ENCODE peak calls at places on chromosomes 4 and X, in ten cellular contexts. One of them, this sample, is unnamed.

GRCh38 chr4:32689520-32689919 is 1969.4 kb downstream of the PCDH7 start:
- DNase-seq in lower leg skin: no peak
- DNase-seq in bronchial epithelial cell: peak
- DNase-seq in upper lobe of right lung: no peak
- DNase-seq in AG04450: no peak
- DNase-seq in astrocyte of the cerebellum: no peak
- DNase-seq in cardiac muscle cell: no peak
- DNase-seq in adrenal gland: no peak
- DNase-seq in heart left ventricle: no peak
- DNase-seq in ovary: no peak
- DNase-seq in this sample: no peak

GRCh38 chr4:14084598-14084997 is 457.1 kb upstream of the BOD1L1 start:
- DNase-seq in lower leg skin: no peak
- DNase-seq in bronchial epithelial cell: no peak
- DNase-seq in upper lobe of right lung: no peak
- DNase-seq in AG04450: no peak
- DNase-seq in astrocyte of the cerebellum: no peak
- DNase-seq in cardiac muscle cell: no peak
- DNase-seq in adrenal gland: no peak
- DNase-seq in heart left ventricle: no peak
- DNase-seq in ovary: no peak
- DNase-seq in this sample: no peak

GRCh38 chrX:13373807-13374187 is 53.9 kb upstream of the ATXN3L start:
- DNase-seq in lower leg skin: no peak
- DNase-seq in bronchial epithelial cell: peak
- DNase-seq in upper lobe of right lung: no peak
- DNase-seq in AG04450: no peak
- DNase-seq in astrocyte of the cerebellum: no peak
- DNase-seq in cardiac muscle cell: peak
- DNase-seq in adrenal gland: no peak
- DNase-seq in heart left ventricle: no peak
- DNase-seq in ovary: no peak
- DNase-seq in this sample: peak

GRCh38 chr4:1380368-1381151 is 25.7 kb downstream of the NKX1-1 start:
- DNase-seq in lower leg skin: no peak
- DNase-seq in bronchial epithelial cell: no peak
- DNase-seq in upper lobe of right lung: peak
- DNase-seq in AG04450: no peak
- DNase-seq in astrocyte of the cerebellum: no peak
- DNase-seq in cardiac muscle cell: no peak
- DNase-seq in adrenal gland: no peak
- DNase-seq in heart left ventricle: peak
- DNase-seq in ovary: no peak
- DNase-seq in this sample: no peak

GRCh38 chr4:53313510-53313909 is 52.4 kb downstream of the SCFD2 start:
- DNase-seq in lower leg skin: no peak
- DNase-seq in bronchial epithelial cell: peak
- DNase-seq in upper lobe of right lung: no peak
- DNase-seq in AG04450: no peak
- DNase-seq in astrocyte of the cerebellum: no peak
- DNase-seq in cardiac muscle cell: peak
- DNase-seq in adrenal gland: no peak
- DNase-seq in heart left ventricle: no peak
- DNase-seq in ovary: no peak
- DNase-seq in this sample: no peak

GRCh38 chr4:98527528-98527927 is 130.9 kb downstream of the TSPAN5 start:
- DNase-seq in lower leg skin: no peak
- DNase-seq in bronchial epithelial cell: no peak
- DNase-seq in upper lobe of right lung: no peak
- DNase-seq in AG04450: no peak
- DNase-seq in astrocyte of the cerebellum: no peak
- DNase-seq in cardiac muscle cell: peak
- DNase-seq in adrenal gland: no peak
- DNase-seq in heart left ventricle: no peak
- DNase-seq in ovary: no peak
- DNase-seq in this sample: no peak

GRCh38 chrX:43500240-43500639 is 155.9 kb upstream of the MAOA start:
- DNase-seq in lower leg skin: no peak
- DNase-seq in bronchial epithelial cell: no peak
- DNase-seq in upper lobe of right lung: no peak
- DNase-seq in AG04450: no peak
- DNase-seq in astrocyte of the cerebellum: no peak
- DNase-seq in cardiac muscle cell: no peak
- DNase-seq in adrenal gland: no peak
- DNase-seq in heart left ventricle: no peak
- DNase-seq in ovary: no peak
- DNase-seq in this sample: no peak

GRCh38 chr4:145843148-145843547 is 95.5 kb downstream of the ZNF827 start:
- DNase-seq in lower leg skin: no peak
- DNase-seq in bronchial epithelial cell: peak
- DNase-seq in upper lobe of right lung: no peak
- DNase-seq in AG04450: peak
- DNase-seq in astrocyte of the cerebellum: peak
- DNase-seq in cardiac muscle cell: peak
- DNase-seq in adrenal gland: no peak
- DNase-seq in heart left ventricle: no peak
- DNase-seq in ovary: no peak
- DNase-seq in this sample: peak

GRCh38 chr4:28565434-28565833 is 1704.8 kb downstream of the STIM2 start:
- DNase-seq in lower leg skin: no peak
- DNase-seq in bronchial epithelial cell: no peak
- DNase-seq in upper lobe of right lung: no peak
- DNase-seq in AG04450: no peak
- DNase-seq in astrocyte of the cerebellum: no peak
- DNase-seq in cardiac muscle cell: no peak
- DNase-seq in adrenal gland: no peak
- DNase-seq in heart left ventricle: no peak
- DNase-seq in ovary: no peak
- DNase-seq in this sample: peak

GRCh38 chr4:71380721-71381120 is 41.9 kb downstream of the SLC4A4 start:
- DNase-seq in lower leg skin: no peak
- DNase-seq in bronchial epithelial cell: peak
- DNase-seq in upper lobe of right lung: no peak
- DNase-seq in AG04450: peak
- DNase-seq in astrocyte of the cerebellum: no peak
- DNase-seq in cardiac muscle cell: peak
- DNase-seq in adrenal gland: no peak
- DNase-seq in heart left ventricle: no peak
- DNase-seq in ovary: no peak
- DNase-seq in this sample: peak

GRCh38 chr4:105399535-105400161 is 74.2 kb downstream of the PPA2 start:
- DNase-seq in lower leg skin: no peak
- DNase-seq in bronchial epithelial cell: peak
- DNase-seq in upper lobe of right lung: no peak
- DNase-seq in AG04450: peak
- DNase-seq in astrocyte of the cerebellum: peak
- DNase-seq in cardiac muscle cell: peak
- DNase-seq in adrenal gland: no peak
- DNase-seq in heart left ventricle: no peak
- DNase-seq in ovary: no peak
- DNase-seq in this sample: peak

GRCh38 chrX:125436855-125437254 is 117.2 kb downstream of the TEX13C start:
- DNase-seq in lower leg skin: no peak
- DNase-seq in bronchial epithelial cell: peak
- DNase-seq in upper lobe of right lung: no peak
- DNase-seq in AG04450: no peak
- DNase-seq in astrocyte of the cerebellum: no peak
- DNase-seq in cardiac muscle cell: peak
- DNase-seq in adrenal gland: no peak
- DNase-seq in heart left ventricle: no peak
- DNase-seq in ovary: no peak
- DNase-seq in this sample: no peak

GRCh38 chr4:67198757-67199156 is 346.5 kb downstream of the CENPC start:
- DNase-seq in lower leg skin: no peak
- DNase-seq in bronchial epithelial cell: peak
- DNase-seq in upper lobe of right lung: no peak
- DNase-seq in AG04450: no peak
- DNase-seq in astrocyte of the cerebellum: peak
- DNase-seq in cardiac muscle cell: peak
- DNase-seq in adrenal gland: no peak
- DNase-seq in heart left ventricle: no peak
- DNase-seq in ovary: no peak
- DNase-seq in this sample: no peak

GRCh38 chr4:135368826-135369225 is 1167.2 kb upstream of the PABPC4L start:
- DNase-seq in lower leg skin: no peak
- DNase-seq in bronchial epithelial cell: no peak
- DNase-seq in upper lobe of right lung: no peak
- DNase-seq in AG04450: no peak
- DNase-seq in astrocyte of the cerebellum: no peak
- DNase-seq in cardiac muscle cell: no peak
- DNase-seq in adrenal gland: no peak
- DNase-seq in heart left ventricle: no peak
- DNase-seq in ovary: no peak
- DNase-seq in this sample: no peak

GRCh38 chrX:123339201-123339905 is 155.3 kb downstream of the GRIA3 start:
- DNase-seq in lower leg skin: no peak
- DNase-seq in bronchial epithelial cell: peak
- DNase-seq in upper lobe of right lung: no peak
- DNase-seq in AG04450: no peak
- DNase-seq in astrocyte of the cerebellum: no peak
- DNase-seq in cardiac muscle cell: peak
- DNase-seq in adrenal gland: no peak
- DNase-seq in heart left ventricle: no peak
- DNase-seq in ovary: no peak
- DNase-seq in this sample: peak

GRCh38 chrX:153929576-153929975 is 3.5 kb upstream of the ARHGAP4 start:
- DNase-seq in lower leg skin: no peak
- DNase-seq in bronchial epithelial cell: no peak
- DNase-seq in upper lobe of right lung: no peak
- DNase-seq in AG04450: no peak
- DNase-seq in astrocyte of the cerebellum: no peak
- DNase-seq in cardiac muscle cell: no peak
- DNase-seq in adrenal gland: no peak
- DNase-seq in heart left ventricle: no peak
- DNase-seq in ovary: no peak
- DNase-seq in this sample: no peak

GRCh38 chr4:140719022-140719421 is 37.2 kb downstream of the TBC1D9 start:
- DNase-seq in lower leg skin: no peak
- DNase-seq in bronchial epithelial cell: peak
- DNase-seq in upper lobe of right lung: no peak
- DNase-seq in AG04450: no peak
- DNase-seq in astrocyte of the cerebellum: no peak
- DNase-seq in cardiac muscle cell: peak
- DNase-seq in adrenal gland: no peak
- DNase-seq in heart left ventricle: no peak
- DNase-seq in ovary: no peak
- DNase-seq in this sample: no peak

GRCh38 chr4:138975225-138975624 is 40.4 kb upstream of the NOCT start:
- DNase-seq in lower leg skin: no peak
- DNase-seq in bronchial epithelial cell: no peak
- DNase-seq in upper lobe of right lung: no peak
- DNase-seq in AG04450: no peak
- DNase-seq in astrocyte of the cerebellum: no peak
- DNase-seq in cardiac muscle cell: no peak
- DNase-seq in adrenal gland: no peak
- DNase-seq in heart left ventricle: no peak
- DNase-seq in ovary: no peak
- DNase-seq in this sample: no peak
- TF ChIP-seq CTCF in lower leg skin: no peak
- TF ChIP-seq CTCF in bronchial epithelial cell: no peak
- TF ChIP-seq CTCF in upper lobe of right lung: no peak
- TF ChIP-seq CTCF in AG04450: no peak
- TF ChIP-seq CTCF in astrocyte of the cerebellum: no peak
- TF ChIP-seq CTCF in cardiac muscle cell: no peak
- TF ChIP-seq CTCF in adrenal gland: no peak
- TF ChIP-seq CTCF in heart left ventricle: no peak
- TF ChIP-seq CTCF in ovary: no peak
- TF ChIP-seq CTCF in this sample: no peak

DNA sequence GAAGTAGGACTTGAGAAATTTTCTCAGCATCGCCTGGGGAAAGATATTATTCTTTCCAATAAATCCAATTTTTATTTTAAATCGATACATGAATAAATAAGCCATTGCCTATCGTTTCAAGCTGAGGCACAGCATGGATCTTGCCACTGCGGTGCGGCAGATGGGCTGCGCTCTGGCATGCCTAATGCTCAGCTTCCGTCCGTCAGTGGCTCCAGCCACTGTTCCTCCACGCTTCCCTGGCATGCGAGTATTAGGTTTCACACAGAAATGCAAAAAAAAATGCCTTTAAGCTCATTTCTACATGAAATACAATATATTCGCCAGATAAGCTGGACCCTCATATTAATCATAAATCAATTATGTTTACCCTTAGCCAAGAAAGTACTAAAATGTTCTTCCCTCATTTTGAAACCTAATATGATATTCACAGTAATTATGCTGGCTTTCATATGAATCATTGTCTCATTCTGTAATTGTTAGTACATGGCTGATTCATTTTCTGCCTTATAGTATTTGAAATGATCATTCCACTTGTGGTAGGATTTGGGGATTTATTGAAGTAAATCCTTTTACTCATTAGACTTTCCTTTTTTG is 115.5 kb upstream of the FAM241A start:
- DNase-seq in lower leg skin: no peak
- DNase-seq in bronchial epithelial cell: peak
- DNase-seq in upper lobe of right lung: no peak
- DNase-seq in AG04450: no peak
- DNase-seq in astrocyte of the cerebellum: no peak
- DNase-seq in cardiac muscle cell: no peak
- DNase-seq in adrenal gland: no peak
- DNase-seq in heart left ventricle: no peak
- DNase-seq in ovary: no peak
- DNase-seq in this sample: no peak
- H3K4me3 ChIP-seq in lower leg skin: no peak
- H3K4me3 ChIP-seq in bronchial epithelial cell: peak
- H3K4me3 ChIP-seq in upper lobe of right lung: no peak
- H3K4me3 ChIP-seq in AG04450: no peak
- H3K4me3 ChIP-seq in astrocyte of the cerebellum: no peak
- H3K4me3 ChIP-seq in cardiac muscle cell: no peak
- H3K4me3 ChIP-seq in adrenal gland: no peak
- H3K4me3 ChIP-seq in heart left ventricle: no peak
- H3K4me3 ChIP-seq in ovary: no peak
- H3K4me3 ChIP-seq in this sample: no peak

DNA sequence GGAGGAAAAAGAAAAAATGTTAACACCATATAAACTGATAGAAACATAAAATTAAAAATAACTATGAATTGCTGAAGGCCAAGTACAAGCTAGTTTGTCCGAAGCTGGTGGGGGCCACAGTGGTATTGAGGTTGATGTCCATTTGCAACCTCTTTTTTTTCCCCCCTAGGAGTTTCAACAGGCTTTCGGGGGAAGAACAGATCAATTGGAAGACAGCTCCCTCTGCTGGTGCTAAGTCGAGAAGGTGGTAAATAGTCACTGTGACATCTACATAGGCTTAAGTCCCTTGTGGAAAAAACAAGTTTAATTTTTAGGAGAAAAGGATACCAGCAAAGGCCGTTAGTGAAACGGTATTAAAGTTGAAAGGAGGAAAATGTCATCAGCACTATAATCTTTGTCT is 115.7 kb upstream of the ZXDA start:
- DNase-seq in lower leg skin: no peak
- DNase-seq in bronchial epithelial cell: peak
- DNase-seq in upper lobe of right lung: no peak
- DNase-seq in AG04450: no peak
- DNase-seq in astrocyte of the cerebellum: no peak
- DNase-seq in cardiac muscle cell: peak
- DNase-seq in adrenal gland: peak
- DNase-seq in heart left ventricle: no peak
- DNase-seq in ovary: no peak
- DNase-seq in this sample: peak
- TF ChIP-seq CTCF in lower leg skin: no peak
- TF ChIP-seq CTCF in bronchial epithelial cell: peak
- TF ChIP-seq CTCF in upper lobe of right lung: peak
- TF ChIP-seq CTCF in AG04450: peak
- TF ChIP-seq CTCF in astrocyte of the cerebellum: peak
- TF ChIP-seq CTCF in cardiac muscle cell: peak
- TF ChIP-seq CTCF in adrenal gland: peak
- TF ChIP-seq CTCF in heart left ventricle: peak
- TF ChIP-seq CTCF in ovary: no peak
- TF ChIP-seq CTCF in this sample: peak

GRCh38 chrX:131764224-131764623 is 220.3 kb downstream of the OR13H1 start:
- DNase-seq in lower leg skin: no peak
- DNase-seq in bronchial epithelial cell: no peak
- DNase-seq in upper lobe of right lung: no peak
- DNase-seq in AG04450: no peak
- DNase-seq in astrocyte of the cerebellum: no peak
- DNase-seq in cardiac muscle cell: no peak
- DNase-seq in adrenal gland: no peak
- DNase-seq in heart left ventricle: no peak
- DNase-seq in ovary: no peak
- DNase-seq in this sample: no peak
- H3K4me3 ChIP-seq in lower leg skin: no peak
- H3K4me3 ChIP-seq in bronchial epithelial cell: no peak
- H3K4me3 ChIP-seq in upper lobe of right lung: no peak
- H3K4me3 ChIP-seq in AG04450: no peak
- H3K4me3 ChIP-seq in astrocyte of the cerebellum: peak
- H3K4me3 ChIP-seq in cardiac muscle cell: no peak
- H3K4me3 ChIP-seq in adrenal gland: no peak
- H3K4me3 ChIP-seq in heart left ventricle: no peak
- H3K4me3 ChIP-seq in ovary: peak
- H3K4me3 ChIP-seq in this sample: peak